ENCODE peak calls at places on chromosomes 11 and 22, in seven cellular contexts. I is mesenchymal stem cell, Z is H9, G is neuronal stem cell, D is IMR-90, P is H1, W is trophoblast cell. X is an unnamed sample.

GRCh38 chr11:47258317-47258902 is 614 bp downstream of the NR1H3 start:
- DNase-seq in W (no peak), I (no peak), G (no peak), D (no peak), Z (no peak), P (no peak), X (no peak)

GRCh38 chr11:2400069-2400760 is at the start of gene TSSC4:
- DNase-seq in I (peak), D (peak), P (peak), Z (peak), W (peak), G (peak), X (peak)

GRCh38 chr11:61577383-61578118 is 3.3 kb downstream of the SYT7 start:
- DNase-seq in Z (peak), G (no peak), I (no peak), D (no peak), P (peak), W (peak), X (peak)

GRCh38 chr11:36142439-36142838 is 146.8 kb downstream of the COMMD9 start:
- DNase-seq in P (no peak), W (no peak), G (no peak), Z (no peak), I (no peak), D (no peak), X (no peak)

GRCh38 chr11:120645639-120646038 is 134.1 kb downstream of the GRIK4 start:
- DNase-seq in P (peak), G (peak), W (no peak), I (peak), Z (peak), D (no peak), X (peak)

GRCh38 chr11:59197990-59198389 is 14.7 kb downstream of the MPEG1 start:
- DNase-seq in I (peak), G (no peak), W (no peak), P (no peak), Z (no peak), D (peak), X (no peak)

GRCh38 chr11:102727890-102728289 is 3.1 kb upstream of the MMP8 start:
- DNase-seq in D (peak), I (peak), G (no peak), W (no peak), P (no peak), Z (no peak), X (no peak)

GRCh38 chr11:15471028-15471708 is 356.4 kb downstream of the INSC start:
- DNase-seq in G (no peak), I (no peak), W (no peak), D (no peak), Z (no peak), P (no peak), X (no peak)

GRCh38 chr22:35997438-35997837 is 31.2 kb downstream of the RBFOX2 start:
- DNase-seq in I (peak), G (no peak), P (no peak), D (peak), Z (no peak), W (no peak), X (peak)

GRCh38 chr11:134283461-134284230 is 7.5 kb downstream of the GLB1L3 start:
- DNase-seq in P (no peak), G (no peak), I (no peak), Z (no peak), W (no peak), D (no peak), X (no peak)

GRCh38 chr11:16787035-16787744 is 48.7 kb downstream of the C11orf58 start:
- DNase-seq in D (peak), I (no peak), Z (no peak), P (no peak), G (no peak), W (no peak), X (no peak)

GRCh38 chr22:32661296-32661695 is 140.2 kb upstream of the TIMP3 start:
- DNase-seq in Z (no peak), D (peak), I (peak), P (no peak), W (peak), G (peak), X (no peak)

GRCh38 chr11:95149659-95150294 is 60.1 kb downstream of the ENDOD1 start:
- DNase-seq in W (no peak), G (peak), D (no peak), Z (peak), I (peak), P (peak), X (peak)

GRCh38 chr11:86303257-86303656 is 1.2 kb downstream of the HIKESHI start:
- DNase-seq in D (peak), G (no peak), P (no peak), I (peak), Z (no peak), W (no peak), X (peak)

GRCh38 chr11:57456960-57457642 is 3.2 kb upstream of the RTN4RL2 start:
- DNase-seq in D (peak), I (peak), P (peak), Z (peak), G (peak), W (peak), X (peak)

GRCh38 chr22:30015846-30016245 is 64.4 kb upstream of the HORMAD2 start:
- DNase-seq in D (peak), W (peak), G (no peak), I (peak), P (no peak), Z (no peak), X (no peak)

GRCh38 chr11:70494559-70495350 is 96.4 kb downstream of the CTTN start:
- DNase-seq in G (no peak), Z (no peak), I (no peak), W (no peak), P (no peak), D (no peak), X (no peak)

GRCh38 chr11:134021326-134021725 is 47.5 kb upstream of the JAM3 start:
- DNase-seq in G (no peak), D (no peak), W (no peak), Z (no peak), P (no peak), I (no peak), X (no peak)

GRCh38 chr11:22624742-22625447 is 728 bp downstream of the FANCF start:
- DNase-seq in I (peak), D (peak), P (peak), Z (peak), G (no peak), W (peak), X (peak)

GRCh38 chr11:44607987-44608386 is 42.5 kb downstream of the CD82 start:
- DNase-seq in G (no peak), D (peak), W (no peak), P (no peak), I (peak), Z (no peak), X (no peak)

GRCh38 chr22:46546466-46547178 is 9.2 kb upstream of the CELSR1 start:
- DNase-seq in G (no peak), Z (no peak), D (peak), P (no peak), W (peak), I (peak), X (no peak)

GRCh38 chr11:128294685-128295079 is 292.7 kb downstream of the ETS1 start:
- DNase-seq in I (peak), Z (no peak), G (no peak), D (peak), W (no peak), P (no peak), X (no peak)

GRCh38 chr11:128934926-128935325 is 7.7 kb downstream of the TP53AIP1 start:
- DNase-seq in I (no peak), P (no peak), D (no peak), G (no peak), Z (no peak), W (no peak), X (no peak)

GRCh38 chr11:65424200-65425104 is 1.9 kb downstream of the NEAT1 start:
- DNase-seq in G (no peak), W (no peak), Z (no peak), D (peak), P (no peak), I (peak), X (no peak)

GRCh38 chr11:18243783-18244362 is 4.6 kb downstream of the SAA2 start:
- DNase-seq in Z (peak), D (peak), W (peak), G (peak), P (peak), I (peak), X (peak)

GRCh38 chr11:13288375-13289029 is 10.9 kb downstream of the BMAL1 start:
- DNase-seq in G (no peak), Z (no peak), D (peak), P (no peak), I (no peak), W (no peak), X (no peak)

GRCh38 chr22:44659140-44659539 is 42.9 kb upstream of the PRR5 start:
- DNase-seq in D (no peak), I (no peak), Z (peak), P (no peak), G (no peak), W (no peak), X (no peak)

GRCh38 chr22:44658371-44658953 is 43.5 kb upstream of the PRR5 start:
- DNase-seq in I (no peak), G (no peak), P (no peak), W (no peak), Z (peak), D (peak), X (no peak)

GRCh38 chr22:44661070-44661469 is 40.9 kb upstream of the PRR5 start:
- DNase-seq in G (no peak), Z (peak), D (no peak), P (peak), W (no peak), I (peak), X (peak)

GRCh38 chr22:44661659-44662569 is 40.1 kb upstream of the PRR5 start:
- DNase-seq in D (no peak), P (no peak), I (no peak), W (no peak), G (no peak), Z (no peak), X (no peak)

GRCh38 chr22:44660051-44660830 is 41.8 kb upstream of the PRR5 start:
- DNase-seq in P (no peak), I (no peak), D (no peak), G (no peak), W (no peak), Z (no peak), X (no peak)
- H2AK5ac ChIP-seq in P (no peak), I (no peak), D (peak), G (peak), W (no peak), Z (no peak), X (no peak)

DNA sequence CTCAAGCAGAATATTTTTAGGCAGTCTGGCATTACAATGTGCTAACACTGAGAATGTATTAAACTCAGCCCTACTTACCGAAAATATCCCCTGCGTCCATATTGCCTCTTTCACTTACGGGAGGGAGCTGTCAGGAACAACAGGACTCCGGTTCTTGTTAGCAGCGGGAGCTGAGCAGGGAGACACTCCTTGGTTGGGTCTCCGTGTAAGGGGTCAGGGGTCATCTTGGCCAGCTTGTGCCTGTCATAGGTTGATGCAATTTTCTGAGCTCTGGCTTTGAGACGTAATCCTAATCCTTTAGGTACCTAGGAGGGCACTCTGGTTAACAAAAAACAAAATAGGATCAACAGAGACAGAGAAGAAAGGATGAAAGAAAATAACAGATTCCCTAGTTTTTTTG is 1477.2 kb downstream of the BRD1 start:
- DNase-seq in I (no peak), Z (no peak), W (no peak), P (no peak), D (no peak), G (no peak), X (no peak)
- H2AK5ac ChIP-seq in I (no peak), Z (no peak), W (no peak), P (no peak), D (no peak), G (no peak), X (no peak)

GRCh38 chr11:69400769-69401590 is 80.5 kb upstream of the LINC01488 start:
- DNase-seq in W (no peak), G (no peak), P (no peak), I (no peak), D (no peak), Z (no peak), X (no peak)

GRCh38 chr11:69402251-69402892 is 79.1 kb upstream of the LINC01488 start:
- DNase-seq in D (no peak), Z (no peak), G (no peak), P (no peak), W (no peak), I (peak), X (peak)

GRCh38 chr11:69406060-69406459 is 75.4 kb upstream of the LINC01488 start:
- DNase-seq in W (no peak), I (no peak), Z (no peak), D (no peak), P (no peak), G (no peak), X (no peak)

GRCh38 chr11:69401715-69402114 is 79.7 kb upstream of the LINC01488 start:
- DNase-seq in G (no peak), Z (no peak), P (no peak), I (no peak), D (no peak), W (no peak), X (no peak)

GRCh38 chr11:69403556-69404215 is 77.8 kb upstream of the LINC01488 start:
- DNase-seq in W (no peak), G (no peak), D (peak), Z (no peak), P (no peak), I (peak), X (no peak)
- H2AK5ac ChIP-seq in W (no peak), G (peak), D (peak), Z (no peak), P (no peak), I (no peak), X (no peak)

GRCh38 chr11:32421992-32422391 is 13.3 kb downstream of the WT1 start:
- DNase-seq in D (no peak), Z (no peak), I (no peak), G (no peak), W (no peak), P (no peak), X (no peak)

GRCh38 chr11:32420139-32420538 is 15.2 kb downstream of the WT1 start:
- DNase-seq in I (no peak), G (no peak), P (no peak), Z (no peak), D (no peak), W (no peak), X (no peak)

GRCh38 chr11:32420937-32421532 is 14.3 kb downstream of the WT1 start:
- DNase-seq in Z (no peak), D (no peak), G (no peak), P (no peak), I (no peak), W (no peak), X (peak)

GRCh38 chr11:32426192-32426591 is 9.1 kb downstream of the WT1 start:
- DNase-seq in D (no peak), I (no peak), P (peak), W (no peak), Z (no peak), G (no peak), X (no peak)

GRCh38 chr11:32422545-32422944 is 12.8 kb downstream of the WT1 start:
- DNase-seq in W (no peak), P (no peak), I (no peak), G (no peak), Z (no peak), D (no peak), X (no peak)
- H2AK5ac ChIP-seq in W (no peak), P (no peak), I (no peak), G (no peak), Z (no peak), D (no peak), X (no peak)

X was measured in mesendoderm.